ENCODE peak calls at places on chromosomes 4 and X, in ten cellular contexts. A is trophoblast cell; T is fibroblast of lung; V is colonic mucosa; O is CD8-positive, alpha-beta memory T cell; Z is SJSA1; D is GM23248; K is IMR-90; S is tibial artery; H is pancreas. Q is an unnamed sample. For H3K4me1, the result is how much of the 10 kb centered on the place peaks cover.

GRCh38 chr4:7397206-7398103 is 37.3 kb downstream of the PSAPL1 start:
- DNase-seq in A (no peak), T (peak), V (no peak), O (no peak), Z (no peak), D (no peak), K (peak), S (no peak), H (no peak), Q (no peak)

GRCh38 chr4:47839259-47839658 is 1.4 kb upstream of the CORIN start:
- DNase-seq in A (peak), T (peak), V (no peak), O (no peak), Z (no peak), D (peak), K (peak), S (no peak), H (no peak), Q (no peak)

GRCh38 chr4:72817012-72817411 is 248.0 kb upstream of the ADAMTS3 start:
- DNase-seq in A (no peak), T (peak), V (no peak), O (no peak), Z (no peak), D (peak), K (no peak), S (no peak), H (no peak), Q (no peak)

GRCh38 chr4:45662996-45663395 is 460.9 kb downstream of the GABRG1 start:
- DNase-seq in A (no peak), T (peak), V (no peak), O (no peak), Z (no peak), D (peak), K (no peak), S (no peak), H (no peak), Q (no peak)

GRCh38 chrX:71095971-71096701 is 485 bp downstream of the FOXO4 start:
- DNase-seq in A (peak), T (peak), V (peak), O (peak), Z (no peak), D (peak), K (peak), S (no peak), H (no peak), Q (peak)

GRCh38 chr4:127400736-127401346 is 231.9 kb upstream of the INTU start:
- DNase-seq in A (peak), T (peak), V (peak), O (no peak), Z (peak), D (peak), K (peak), S (peak), H (peak), Q (no peak)

GRCh38 chrX:150086371-150086770 is 148.1 kb upstream of the EOLA2 start:
- DNase-seq in A (no peak), T (peak), V (no peak), O (no peak), Z (no peak), D (no peak), K (no peak), S (no peak), H (no peak), Q (no peak)

GRCh38 chrX:96722793-96723192 is 38.2 kb downstream of the DIAPH2 start:
- DNase-seq in A (peak), T (no peak), V (no peak), O (no peak), Z (no peak), D (no peak), K (no peak), S (no peak), H (no peak), Q (no peak)

GRCh38 chr4:40908297-40908696 is 158.5 kb downstream of the NSUN7 start:
- DNase-seq in A (peak), T (no peak), V (peak), O (no peak), Z (no peak), D (no peak), K (no peak), S (no peak), H (no peak), Q (no peak)

GRCh38 chr4:98661356-98662054 is 3.1 kb upstream of the TSPAN5 start:
- DNase-seq in A (peak), T (no peak), V (no peak), O (no peak), Z (no peak), D (no peak), K (peak), S (no peak), H (no peak), Q (no peak)

GRCh38 chr4:234178-234577 is 71.1 kb downstream of the ZNF732 start:
- DNase-seq in A (no peak), T (no peak), V (no peak), O (no peak), Z (no peak), D (no peak), K (no peak), S (no peak), H (no peak), Q (no peak)

GRCh38 chrX:151680805-151681204 is 14.5 kb upstream of the PRRG3 start:
- DNase-seq in A (peak), T (no peak), V (peak), O (peak), Z (no peak), D (peak), K (peak), S (no peak), H (peak), Q (peak)

GRCh38 chr4:188858696-188859095 is 719.5 kb downstream of the TRIML1 start:
- DNase-seq in A (no peak), T (no peak), V (no peak), O (no peak), Z (no peak), D (no peak), K (no peak), S (no peak), H (no peak), Q (no peak)

GRCh38 chrX:1727531-1728027 is 112.7 kb downstream of the ASMT start:
- DNase-seq in A (peak), T (peak), V (no peak), O (no peak), Z (peak), D (peak), K (no peak), S (no peak), H (no peak), Q (no peak)

GRCh38 chrX:49271341-49271740 is 1.7 kb downstream of the PPP1R3F start:
- DNase-seq in A (peak), T (no peak), V (no peak), O (no peak), Z (no peak), D (no peak), K (no peak), S (no peak), H (no peak), Q (no peak)
- H3K4me3 ChIP-seq in A (no peak), T (no peak), V (no peak), O (peak), Z (no peak), D (no peak), K (no peak), S (peak), H (peak), Q (peak)

GRCh38 chr4:4575284-4576211 is 33.7 kb upstream of the STX18 start:
- DNase-seq in A (peak), T (peak), V (peak), O (peak), Z (peak), D (peak), K (peak), S (peak), H (peak), Q (peak)
- H3K27ac ChIP-seq in A (no peak), T (peak), V (peak), O (peak), Z (peak), D (peak), K (peak), S (peak), H (no peak), Q (peak)

DNA sequence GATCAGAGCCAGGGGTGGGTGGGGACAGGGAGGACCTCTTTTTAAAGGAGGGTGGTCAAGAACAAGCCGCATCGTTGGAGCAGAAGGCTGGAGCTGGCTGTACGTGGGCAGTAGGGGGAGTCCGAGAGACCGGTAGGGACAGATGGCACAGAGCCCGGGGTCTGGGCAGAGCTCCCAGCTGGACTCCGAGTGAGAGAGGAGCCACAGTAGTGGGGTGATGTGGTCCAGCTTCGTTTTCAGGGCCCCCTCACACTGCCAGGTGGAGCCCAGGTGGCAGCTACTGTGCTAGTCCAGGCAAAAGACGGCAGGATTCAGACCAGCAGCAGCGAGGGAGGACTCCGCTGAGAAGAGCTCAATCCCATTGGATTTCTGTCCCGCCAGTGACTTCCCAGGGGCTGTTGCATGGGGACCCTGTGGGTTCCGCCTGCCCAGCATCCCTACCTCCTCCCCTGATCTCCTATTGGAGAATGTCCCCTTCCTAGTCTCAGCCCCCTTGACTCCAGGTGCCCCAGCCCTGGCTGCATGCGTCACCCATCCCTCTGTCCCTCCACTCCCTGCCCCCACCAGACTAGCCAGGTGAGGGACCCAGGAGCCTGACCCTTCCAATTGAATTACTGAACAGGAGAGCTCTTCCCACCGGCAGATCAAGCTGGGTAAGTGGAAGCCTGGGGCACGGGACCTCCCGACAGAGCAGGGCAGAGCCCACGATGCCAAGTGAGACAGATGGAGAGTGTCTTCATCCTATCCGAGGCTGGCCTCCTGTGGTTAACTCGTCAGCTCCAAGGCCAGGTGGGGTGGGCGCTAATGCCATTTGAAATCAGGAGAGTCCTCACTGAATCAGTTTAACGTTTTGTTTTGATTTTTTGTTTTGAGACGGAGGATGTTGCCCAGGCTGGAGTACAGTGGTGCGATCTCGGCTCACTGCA is 2.9 kb downstream of the ARHGAP4 start:
- DNase-seq in A (no peak), T (peak), V (peak), O (no peak), Z (peak), D (peak), K (peak), S (peak), H (peak), Q (no peak)
- H3K4me1 ChIP-seq in A (under half), T (under half), V (under half), O (under half), Z (under half), D (under half), K (under half), S (under half), H (under half), Q (under half)

GRCh38 chr4:133059117-133059516 is 90.0 kb upstream of the PCDH10 start:
- DNase-seq in A (no peak), T (no peak), V (no peak), O (no peak), Z (no peak), D (no peak), K (no peak), S (no peak), H (no peak), Q (no peak)

GRCh38 chr4:133062851-133063250 is 86.2 kb upstream of the PCDH10 start:
- DNase-seq in A (no peak), T (peak), V (no peak), O (no peak), Z (no peak), D (no peak), K (no peak), S (no peak), H (no peak), Q (no peak)

GRCh38 chr4:133058701-133059100 is 90.4 kb upstream of the PCDH10 start:
- DNase-seq in A (no peak), T (peak), V (no peak), O (no peak), Z (no peak), D (no peak), K (no peak), S (no peak), H (no peak), Q (no peak)
- H3K4me3 ChIP-seq in A (no peak), T (no peak), V (no peak), O (no peak), Z (no peak), D (no peak), K (no peak), S (no peak), H (no peak), Q (no peak)

GRCh38 chr4:165199722-165200121 is 7.6 kb upstream of the KLHL2 start:
- DNase-seq in A (no peak), T (peak), V (no peak), O (no peak), Z (no peak), D (peak), K (no peak), S (no peak), H (no peak), Q (no peak)

GRCh38 chr4:165201806-165202205 is 5.6 kb upstream of the KLHL2 start:
- DNase-seq in A (no peak), T (peak), V (no peak), O (no peak), Z (no peak), D (peak), K (no peak), S (no peak), H (no peak), Q (no peak)

GRCh38 chr4:165198329-165198728 is 9.0 kb upstream of the KLHL2 start:
- DNase-seq in A (no peak), T (peak), V (no peak), O (no peak), Z (no peak), D (peak), K (no peak), S (no peak), H (no peak), Q (no peak)

GRCh38 chr4:165203541-165204461 is 3.6 kb upstream of the KLHL2 start:
- DNase-seq in A (no peak), T (no peak), V (no peak), O (no peak), Z (no peak), D (no peak), K (no peak), S (no peak), H (no peak), Q (no peak)

GRCh38 chr4:165199286-165199685 is 8.1 kb upstream of the KLHL2 start:
- DNase-seq in A (no peak), T (peak), V (no peak), O (no peak), Z (no peak), D (no peak), K (no peak), S (no peak), H (no peak), Q (no peak)
- H3K27ac ChIP-seq in A (no peak), T (no peak), V (no peak), O (no peak), Z (no peak), D (no peak), K (no peak), S (no peak), H (no peak), Q (no peak)

GRCh38 chr4:119504616-119505015 is 124.0 kb downstream of the PDE5A start:
- DNase-seq in A (no peak), T (no peak), V (no peak), O (no peak), Z (no peak), D (no peak), K (no peak), S (no peak), H (no peak), Q (no peak)
- H3K4me1 ChIP-seq in A (under half), T (under half), V (under half), O (under half), Z (under half), D (under half), K (under half), S (under half), H (under half), Q (under half)

DNA sequence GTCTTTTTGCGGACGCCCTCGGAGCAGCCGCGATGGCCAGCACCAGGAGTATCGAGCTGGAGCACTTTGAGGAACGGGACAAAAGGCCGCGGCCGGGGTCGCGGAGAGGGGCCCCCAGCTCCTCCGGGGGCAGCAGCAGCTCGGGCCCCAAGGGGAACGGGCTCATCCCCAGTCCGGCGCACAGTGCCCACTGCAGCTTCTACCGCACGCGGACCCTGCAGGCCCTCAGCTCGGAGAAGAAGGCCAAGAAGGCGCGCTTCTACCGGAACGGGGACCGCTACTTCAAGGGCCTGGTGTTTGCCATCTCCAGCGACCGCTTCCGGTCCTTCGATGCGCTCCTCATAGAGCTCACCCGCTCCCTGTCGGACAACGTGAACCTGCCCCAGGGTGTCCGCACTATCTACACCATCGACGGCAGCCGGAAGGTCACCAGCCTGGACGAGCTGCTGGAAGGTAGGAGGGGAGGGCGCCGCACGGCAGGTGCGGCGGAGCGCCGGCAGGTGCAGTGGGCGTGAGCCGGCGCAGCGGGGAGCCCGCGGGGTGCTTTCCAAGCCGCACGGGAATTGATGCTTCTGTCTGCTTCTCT is 844 bp downstream of the DCLK2 start:
- DNase-seq in A (peak), T (peak), V (peak), O (no peak), Z (no peak), D (peak), K (peak), S (peak), H (peak), Q (no peak)
- H3K4me3 ChIP-seq in A (peak), T (peak), V (peak), O (no peak), Z (peak), D (peak), K (peak), S (peak), H (peak), Q (no peak)

GRCh38 chrX:21440911-21441310 is 66.7 kb downstream of the CNKSR2 start:
- DNase-seq in A (no peak), T (no peak), V (no peak), O (no peak), Z (no peak), D (no peak), K (no peak), S (no peak), H (no peak), Q (no peak)

DNA sequence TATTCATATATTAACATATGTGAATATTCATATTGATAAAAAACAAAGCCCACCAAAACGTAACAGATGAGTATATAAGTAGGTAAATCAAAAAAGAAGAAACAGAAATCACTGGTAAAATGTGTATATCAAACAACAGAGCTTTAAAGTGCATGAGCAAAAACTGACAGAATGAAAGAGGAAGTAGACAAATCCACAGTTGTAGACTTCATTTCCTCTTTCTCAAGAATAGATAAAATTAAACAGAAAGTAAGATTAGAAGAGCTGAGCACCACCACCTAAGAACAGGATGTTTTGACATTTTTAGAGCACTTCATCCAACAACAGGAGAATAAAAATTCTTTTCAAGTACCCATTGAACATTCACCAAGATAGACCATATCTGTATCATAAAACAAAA is 64.6 kb downstream of the CNKSR2 start:
- DNase-seq in A (no peak), T (no peak), V (no peak), O (no peak), Z (no peak), D (no peak), K (no peak), S (no peak), H (no peak), Q (peak)
- H3K27ac ChIP-seq in A (no peak), T (no peak), V (no peak), O (no peak), Z (no peak), D (no peak), K (no peak), S (no peak), H (no peak), Q (peak)

Q was measured in naive thymus-derived CD4-positive, alpha-beta T cell.